ENCODE peak calls at places on chromosomes 6 and 20, in ten cellular contexts. One of them, this sample, is unnamed. For H3K4me1, the result is how much of the 10 kb centered on the place peaks cover.

GRCh38 chr6:5191222-5191621 is 69.5 kb downstream of the LYRM4 start:
- DNase-seq in stomach: no peak
- DNase-seq in GM23338: no peak
- DNase-seq in prostate gland: no peak
- DNase-seq in SK-N-SH: no peak
- DNase-seq in spleen: no peak
- DNase-seq in breast epithelium: no peak
- DNase-seq in Panc1: no peak
- DNase-seq in HCT116: no peak
- DNase-seq in sigmoid colon: no peak
- DNase-seq in this sample: no peak

GRCh38 chr6:19472168-19472567 is 365.0 kb upstream of the ID4 start:
- DNase-seq in Panc1: peak
- DNase-seq in prostate gland: no peak
- DNase-seq in GM23338: no peak
- DNase-seq in stomach: no peak
- DNase-seq in breast epithelium: no peak
- DNase-seq in spleen: no peak
- DNase-seq in sigmoid colon: no peak
- DNase-seq in HCT116: peak
- DNase-seq in SK-N-SH: no peak
- DNase-seq in this sample: peak

GRCh38 chr20:3839328-3839727 is 7.3 kb upstream of the MAVS start:
- DNase-seq in SK-N-SH: no peak
- DNase-seq in Panc1: no peak
- DNase-seq in HCT116: no peak
- DNase-seq in sigmoid colon: no peak
- DNase-seq in stomach: no peak
- DNase-seq in prostate gland: no peak
- DNase-seq in GM23338: no peak
- DNase-seq in breast epithelium: no peak
- DNase-seq in spleen: no peak
- DNase-seq in this sample: no peak

GRCh38 chr6:66094615-66095014 is 387.6 kb upstream of the EYS start:
- DNase-seq in stomach: no peak
- DNase-seq in spleen: no peak
- DNase-seq in GM23338: no peak
- DNase-seq in HCT116: no peak
- DNase-seq in sigmoid colon: peak
- DNase-seq in prostate gland: no peak
- DNase-seq in Panc1: no peak
- DNase-seq in SK-N-SH: no peak
- DNase-seq in breast epithelium: no peak
- DNase-seq in this sample: no peak

GRCh38 chr6:104639671-104640070 is 220.0 kb downstream of the HACE1 start:
- DNase-seq in prostate gland: no peak
- DNase-seq in breast epithelium: no peak
- DNase-seq in sigmoid colon: no peak
- DNase-seq in stomach: no peak
- DNase-seq in SK-N-SH: no peak
- DNase-seq in HCT116: no peak
- DNase-seq in spleen: no peak
- DNase-seq in Panc1: no peak
- DNase-seq in GM23338: no peak
- DNase-seq in this sample: no peak

GRCh38 chr20:47273591-47274235 is 82.8 kb downstream of the ZMYND8 start:
- DNase-seq in SK-N-SH: no peak
- DNase-seq in breast epithelium: no peak
- DNase-seq in HCT116: no peak
- DNase-seq in Panc1: no peak
- DNase-seq in spleen: no peak
- DNase-seq in sigmoid colon: no peak
- DNase-seq in prostate gland: no peak
- DNase-seq in GM23338: no peak
- DNase-seq in stomach: no peak
- DNase-seq in this sample: no peak

GRCh38 chr20:44728835-44729342 is 13.7 kb downstream of the CCN5 start:
- DNase-seq in prostate gland: peak
- DNase-seq in Panc1: peak
- DNase-seq in HCT116: peak
- DNase-seq in breast epithelium: peak
- DNase-seq in stomach: peak
- DNase-seq in spleen: no peak
- DNase-seq in SK-N-SH: peak
- DNase-seq in GM23338: peak
- DNase-seq in sigmoid colon: peak
- DNase-seq in this sample: no peak

GRCh38 chr6:31305674-31306219 is 33.9 kb upstream of the HLA-C start:
- DNase-seq in GM23338: no peak
- DNase-seq in sigmoid colon: no peak
- DNase-seq in HCT116: no peak
- DNase-seq in breast epithelium: no peak
- DNase-seq in SK-N-SH: no peak
- DNase-seq in stomach: no peak
- DNase-seq in Panc1: no peak
- DNase-seq in prostate gland: no peak
- DNase-seq in spleen: no peak
- DNase-seq in this sample: no peak

GRCh38 chr6:13141392-13141791 is 186.9 kb downstream of the TBC1D7 start:
- DNase-seq in spleen: no peak
- DNase-seq in GM23338: no peak
- DNase-seq in prostate gland: no peak
- DNase-seq in stomach: no peak
- DNase-seq in sigmoid colon: no peak
- DNase-seq in HCT116: no peak
- DNase-seq in SK-N-SH: no peak
- DNase-seq in breast epithelium: no peak
- DNase-seq in Panc1: no peak
- DNase-seq in this sample: no peak

GRCh38 chr6:56073315-56073714 is 174.1 kb downstream of the COL21A1 start:
- DNase-seq in HCT116: no peak
- DNase-seq in Panc1: no peak
- DNase-seq in spleen: no peak
- DNase-seq in SK-N-SH: no peak
- DNase-seq in sigmoid colon: no peak
- DNase-seq in prostate gland: no peak
- DNase-seq in breast epithelium: no peak
- DNase-seq in GM23338: no peak
- DNase-seq in stomach: no peak
- DNase-seq in this sample: no peak

GRCh38 chr20:44961868-44962267 is 1.7 kb upstream of the TOMM34 start:
- DNase-seq in GM23338: peak
- DNase-seq in sigmoid colon: no peak
- DNase-seq in SK-N-SH: peak
- DNase-seq in prostate gland: no peak
- DNase-seq in breast epithelium: no peak
- DNase-seq in spleen: no peak
- DNase-seq in Panc1: no peak
- DNase-seq in stomach: no peak
- DNase-seq in HCT116: no peak
- DNase-seq in this sample: no peak

GRCh38 chr6:25392372-25392771 is 113.2 kb downstream of the CARMIL1 start:
- DNase-seq in sigmoid colon: no peak
- DNase-seq in Panc1: no peak
- DNase-seq in prostate gland: no peak
- DNase-seq in SK-N-SH: no peak
- DNase-seq in breast epithelium: no peak
- DNase-seq in spleen: no peak
- DNase-seq in HCT116: no peak
- DNase-seq in stomach: no peak
- DNase-seq in GM23338: no peak
- DNase-seq in this sample: no peak

GRCh38 chr6:17318435-17319165 is 37.4 kb downstream of the RBM24 start:
- DNase-seq in sigmoid colon: no peak
- DNase-seq in breast epithelium: no peak
- DNase-seq in Panc1: no peak
- DNase-seq in spleen: no peak
- DNase-seq in HCT116: no peak
- DNase-seq in SK-N-SH: no peak
- DNase-seq in prostate gland: no peak
- DNase-seq in GM23338: no peak
- DNase-seq in stomach: no peak
- DNase-seq in this sample: no peak

GRCh38 chr6:17311595-17312311 is 30.6 kb downstream of the RBM24 start:
- DNase-seq in sigmoid colon: no peak
- DNase-seq in stomach: no peak
- DNase-seq in spleen: no peak
- DNase-seq in breast epithelium: no peak
- DNase-seq in HCT116: no peak
- DNase-seq in SK-N-SH: no peak
- DNase-seq in prostate gland: no peak
- DNase-seq in GM23338: no peak
- DNase-seq in Panc1: peak
- DNase-seq in this sample: no peak

GRCh38 chr6:17313971-17314370 is 32.8 kb downstream of the RBM24 start:
- DNase-seq in prostate gland: no peak
- DNase-seq in HCT116: no peak
- DNase-seq in SK-N-SH: no peak
- DNase-seq in sigmoid colon: no peak
- DNase-seq in GM23338: no peak
- DNase-seq in stomach: no peak
- DNase-seq in spleen: no peak
- DNase-seq in Panc1: no peak
- DNase-seq in breast epithelium: no peak
- DNase-seq in this sample: no peak

DNA sequence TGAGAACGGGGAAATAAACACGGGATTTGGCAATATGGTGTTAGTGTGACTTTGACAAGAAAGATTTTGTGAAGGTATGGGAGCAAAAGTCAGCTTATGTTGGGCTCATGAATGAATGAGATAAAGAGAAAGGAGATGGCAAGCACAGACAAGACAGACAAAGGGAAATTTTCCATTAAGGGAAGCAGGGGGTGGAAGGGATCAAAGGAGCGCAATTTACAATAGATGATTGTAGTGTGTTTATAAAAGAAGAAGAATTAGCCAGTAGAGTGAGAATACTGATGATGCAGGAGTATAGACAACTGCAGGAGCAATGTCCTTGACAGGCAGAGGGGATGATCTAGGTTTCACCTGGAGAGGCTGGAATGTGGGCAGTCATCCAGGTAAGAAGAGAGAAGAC is 34.1 kb downstream of the RBM24 start:
- DNase-seq in SK-N-SH: no peak
- DNase-seq in prostate gland: no peak
- DNase-seq in spleen: no peak
- DNase-seq in breast epithelium: no peak
- DNase-seq in Panc1: no peak
- DNase-seq in stomach: no peak
- DNase-seq in HCT116: no peak
- DNase-seq in sigmoid colon: no peak
- DNase-seq in GM23338: no peak
- DNase-seq in this sample: no peak
- TF ChIP-seq POLR2AphosphoS5 in SK-N-SH: no peak
- TF ChIP-seq POLR2AphosphoS5 in prostate gland: no peak
- TF ChIP-seq POLR2AphosphoS5 in spleen: no peak
- TF ChIP-seq POLR2AphosphoS5 in breast epithelium: no peak
- TF ChIP-seq POLR2AphosphoS5 in Panc1: no peak
- TF ChIP-seq POLR2AphosphoS5 in stomach: no peak
- TF ChIP-seq POLR2AphosphoS5 in HCT116: no peak
- TF ChIP-seq POLR2AphosphoS5 in sigmoid colon: no peak
- TF ChIP-seq POLR2AphosphoS5 in GM23338: no peak
- TF ChIP-seq POLR2AphosphoS5 in this sample: no peak

DNA sequence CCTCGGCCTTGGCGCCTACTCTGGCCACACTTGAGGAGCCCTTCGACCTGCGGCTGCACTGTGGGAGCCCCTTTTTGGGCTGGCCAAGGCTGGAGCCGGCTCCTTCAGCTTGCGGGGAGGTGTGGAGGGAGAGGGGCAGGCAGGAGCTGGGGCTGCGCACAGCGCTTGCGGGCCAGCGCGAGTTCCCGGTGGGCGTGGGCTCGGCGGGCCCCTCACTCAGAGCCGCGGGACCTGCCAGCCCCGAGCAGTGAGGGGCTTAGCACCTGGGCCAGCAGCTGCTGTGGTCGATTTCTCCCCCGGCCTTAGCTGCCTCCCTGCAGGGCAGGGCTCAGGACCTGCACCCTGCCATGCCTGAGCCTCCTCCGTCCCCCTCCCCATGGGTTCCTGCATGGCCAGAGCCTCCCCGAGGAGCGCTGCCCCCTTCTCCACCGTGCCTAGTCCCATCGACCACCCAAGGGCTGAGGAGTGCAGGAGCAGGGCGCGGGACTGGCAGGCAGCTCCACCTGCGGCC is 136.8 kb downstream of the EPHA7 start:
- DNase-seq in SK-N-SH: no peak
- DNase-seq in Panc1: no peak
- DNase-seq in breast epithelium: no peak
- DNase-seq in GM23338: no peak
- DNase-seq in prostate gland: no peak
- DNase-seq in spleen: peak
- DNase-seq in sigmoid colon: peak
- DNase-seq in HCT116: no peak
- DNase-seq in stomach: no peak
- DNase-seq in this sample: no peak
- H3K4me1 ChIP-seq in SK-N-SH: under half
- H3K4me1 ChIP-seq in Panc1: under half
- H3K4me1 ChIP-seq in breast epithelium: under half
- H3K4me1 ChIP-seq in GM23338: under half
- H3K4me1 ChIP-seq in prostate gland: under half
- H3K4me1 ChIP-seq in spleen: under half
- H3K4me1 ChIP-seq in sigmoid colon: under half
- H3K4me1 ChIP-seq in HCT116: under half
- H3K4me1 ChIP-seq in stomach: under half
- H3K4me1 ChIP-seq in this sample: under half

GRCh38 chr6:163449076-163449475 is 34.6 kb downstream of the QKI start:
- DNase-seq in spleen: no peak
- DNase-seq in Panc1: no peak
- DNase-seq in HCT116: no peak
- DNase-seq in stomach: no peak
- DNase-seq in SK-N-SH: no peak
- DNase-seq in sigmoid colon: no peak
- DNase-seq in prostate gland: no peak
- DNase-seq in GM23338: no peak
- DNase-seq in breast epithelium: no peak
- DNase-seq in this sample: no peak
- TF ChIP-seq CTCF in spleen: no peak
- TF ChIP-seq CTCF in Panc1: no peak
- TF ChIP-seq CTCF in HCT116: no peak
- TF ChIP-seq CTCF in stomach: no peak
- TF ChIP-seq CTCF in SK-N-SH: no peak
- TF ChIP-seq CTCF in sigmoid colon: no peak
- TF ChIP-seq CTCF in prostate gland: no peak
- TF ChIP-seq CTCF in GM23338: no peak
- TF ChIP-seq CTCF in breast epithelium: no peak
- TF ChIP-seq CTCF in this sample: no peak

DNA sequence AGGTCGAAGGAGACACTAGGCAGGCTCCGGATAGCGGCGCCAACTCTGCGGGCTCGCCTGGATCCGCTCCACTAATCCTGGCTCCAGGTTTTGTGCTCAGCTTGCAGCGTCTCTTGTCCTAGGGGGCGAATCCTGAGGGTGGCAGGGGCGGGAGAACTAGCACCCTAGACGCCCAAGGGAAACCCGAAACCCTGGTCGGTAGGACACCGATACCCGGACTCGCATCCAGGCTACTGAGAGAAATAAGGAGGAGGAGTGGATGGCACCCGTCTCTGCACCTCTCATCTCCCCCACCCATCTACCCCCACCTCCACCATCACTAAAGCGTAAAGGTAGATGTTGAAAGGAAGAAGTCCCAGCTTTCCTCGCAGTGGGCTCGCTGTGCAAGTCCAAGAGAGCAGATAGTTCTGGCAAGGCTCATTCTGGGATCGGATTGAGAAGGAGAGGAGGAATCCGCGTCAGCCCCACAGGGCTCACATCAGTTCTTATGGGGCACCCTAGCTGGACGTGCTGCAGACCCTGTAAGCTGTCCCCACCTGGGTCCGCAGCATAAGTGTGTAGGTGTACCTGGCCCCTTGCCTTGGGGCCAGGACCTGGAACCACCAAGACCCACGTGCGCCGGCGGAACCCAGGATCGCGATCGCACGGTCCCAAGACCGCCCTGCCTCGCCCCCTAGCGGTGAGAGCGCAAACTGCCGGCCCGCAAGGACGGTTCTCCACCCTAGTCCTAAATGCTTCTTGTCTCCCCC is 6.9 kb downstream of the SLC32A1 start:
- DNase-seq in stomach: peak
- DNase-seq in breast epithelium: peak
- DNase-seq in spleen: peak
- DNase-seq in GM23338: peak
- DNase-seq in sigmoid colon: peak
- DNase-seq in SK-N-SH: peak
- DNase-seq in Panc1: peak
- DNase-seq in prostate gland: peak
- DNase-seq in HCT116: peak
- DNase-seq in this sample: no peak
- TF ChIP-seq POLR2AphosphoS5 in stomach: no peak
- TF ChIP-seq POLR2AphosphoS5 in breast epithelium: no peak
- TF ChIP-seq POLR2AphosphoS5 in spleen: no peak
- TF ChIP-seq POLR2AphosphoS5 in GM23338: no peak
- TF ChIP-seq POLR2AphosphoS5 in sigmoid colon: peak
- TF ChIP-seq POLR2AphosphoS5 in SK-N-SH: no peak
- TF ChIP-seq POLR2AphosphoS5 in Panc1: no peak
- TF ChIP-seq POLR2AphosphoS5 in prostate gland: peak
- TF ChIP-seq POLR2AphosphoS5 in HCT116: no peak
- TF ChIP-seq POLR2AphosphoS5 in this sample: no peak

This sample was measured in esophagus muscularis mucosa.